ENCODE peak calls at places on chromosomes 13 and 19, in six cellular contexts. H is H1, O is transverse colon, X is prostate gland, M is heart left ventricle, C is A549. P is an unnamed sample. For H3K4me1, the result is how much of the 10 kb centered on the place peaks cover.

GRCh38 chr13:75938811-75939525 is 302.8 kb downstream of the LMO7 start:
- DNase-seq in X (no peak), M (no peak), H (no peak), C (no peak), O (no peak), P (no peak)

GRCh38 chr19:55131421-55131820 is 14.0 kb upstream of the PPP1R12C start:
- DNase-seq in X (no peak), O (no peak), C (no peak), M (no peak), H (no peak), P (no peak)

GRCh38 chr19:1613808-1614570 is 8.7 kb upstream of the UQCR11 start:
- DNase-seq in C (no peak), O (no peak), X (no peak), M (no peak), H (no peak), P (no peak)

GRCh38 chr13:37748913-37749312 is 120.7 kb downstream of the TRPC4 start:
- DNase-seq in X (no peak), M (no peak), C (no peak), H (no peak), O (no peak), P (no peak)

GRCh38 chr19:31955884-31956283 is 389.5 kb upstream of the ZNF507 start:
- DNase-seq in H (no peak), O (no peak), X (no peak), M (no peak), C (no peak), P (no peak)

GRCh38 chr13:79405501-79405830 is 589 bp downstream of the RBM26 start:
- DNase-seq in C (peak), M (no peak), O (no peak), H (no peak), X (no peak), P (no peak)

GRCh38 chr13:53941588-53942190 is 913.1 kb downstream of the OLFM4 start:
- DNase-seq in H (no peak), C (no peak), O (no peak), X (no peak), M (no peak), P (no peak)

GRCh38 chr19:29537181-29537580 is 11.4 kb downstream of the VSTM2B start:
- DNase-seq in M (peak), C (no peak), X (no peak), H (peak), O (no peak), P (no peak)

GRCh38 chr13:51760592-51760991 is 43.4 kb downstream of the DHRS12 start:
- DNase-seq in M (no peak), H (no peak), O (no peak), X (no peak), C (no peak), P (no peak)

GRCh38 chr13:63855457-63856118 is 2439.9 kb upstream of the PCDH20 start:
- DNase-seq in C (no peak), X (no peak), O (no peak), H (peak), M (no peak), P (no peak)

GRCh38 chr13:45200701-45201230 is at the start of gene KCTD4:
- DNase-seq in M (no peak), O (no peak), H (no peak), C (no peak), X (no peak), P (no peak)

GRCh38 chr13:40124648-40125045 is 469.2 kb downstream of the COG6 start:
- DNase-seq in C (no peak), X (no peak), O (no peak), M (no peak), H (no peak), P (no peak)

GRCh38 chr13:99371956-99372355 is 64.8 kb upstream of the GPR183 start:
- DNase-seq in H (no peak), X (no peak), C (no peak), O (no peak), M (no peak), P (no peak)

GRCh38 chr19:10885241-10886169 is 14.2 kb downstream of the CARM1 start:
- DNase-seq in H (no peak), O (no peak), M (no peak), X (no peak), C (no peak), P (no peak)

GRCh38 chr13:43153436-43154082 is 130.2 kb downstream of the DNAJC15 start:
- DNase-seq in X (no peak), O (no peak), C (peak), H (no peak), M (no peak), P (no peak)

GRCh38 chr19:54439174-54439851 is 9.7 kb upstream of the LENG8 start:
- DNase-seq in C (peak), X (no peak), O (no peak), M (no peak), H (peak), P (peak)

GRCh38 chr19:13964776-13965175 is 12.5 kb downstream of the DCAF15 start:
- DNase-seq in O (no peak), C (no peak), X (no peak), H (no peak), M (no peak), P (no peak)

GRCh38 chr13:81207221-81207620 is 866.3 kb upstream of the SPRY2 start:
- DNase-seq in H (no peak), C (no peak), X (no peak), M (no peak), O (no peak), P (no peak)

GRCh38 chr13:46745062-46745461 is 51.9 kb downstream of the ESD start:
- DNase-seq in X (no peak), C (no peak), O (no peak), H (no peak), M (no peak), P (no peak)

GRCh38 chr13:46749951-46750350 is 47.0 kb downstream of the ESD start:
- DNase-seq in X (no peak), O (no peak), C (no peak), H (no peak), M (no peak), P (no peak)

GRCh38 chr13:46743191-46743590 is 53.8 kb downstream of the ESD start:
- DNase-seq in H (no peak), C (no peak), M (no peak), O (no peak), X (no peak), P (no peak)

GRCh38 chr13:46748300-46748699 is 48.7 kb downstream of the ESD start:
- DNase-seq in M (no peak), H (no peak), O (no peak), C (no peak), X (no peak), P (no peak)

GRCh38 chr13:46747031-46747820 is 49.7 kb downstream of the ESD start:
- DNase-seq in O (no peak), C (no peak), H (no peak), M (no peak), X (no peak), P (no peak)
- TF ChIP-seq POLR2A in O (no peak), C (no peak), H (no peak), M (no peak), X (no peak), P (no peak)

GRCh38 chr13:107121793-107122192 is 553.9 kb upstream of the ARGLU1 start:
- DNase-seq in X (no peak), O (no peak), H (no peak), M (no peak), C (no peak), P (no peak)

GRCh38 chr13:107117327-107118012 is 549.5 kb upstream of the ARGLU1 start:
- DNase-seq in M (no peak), H (no peak), O (no peak), X (no peak), C (no peak), P (no peak)

GRCh38 chr13:107124730-107125129 is 556.8 kb upstream of the ARGLU1 start:
- DNase-seq in O (no peak), C (no peak), X (no peak), M (no peak), H (no peak), P (no peak)

GRCh38 chr13:107124129-107124718 is 556.3 kb upstream of the ARGLU1 start:
- DNase-seq in C (peak), H (no peak), O (no peak), X (no peak), M (no peak), P (no peak)

DNA sequence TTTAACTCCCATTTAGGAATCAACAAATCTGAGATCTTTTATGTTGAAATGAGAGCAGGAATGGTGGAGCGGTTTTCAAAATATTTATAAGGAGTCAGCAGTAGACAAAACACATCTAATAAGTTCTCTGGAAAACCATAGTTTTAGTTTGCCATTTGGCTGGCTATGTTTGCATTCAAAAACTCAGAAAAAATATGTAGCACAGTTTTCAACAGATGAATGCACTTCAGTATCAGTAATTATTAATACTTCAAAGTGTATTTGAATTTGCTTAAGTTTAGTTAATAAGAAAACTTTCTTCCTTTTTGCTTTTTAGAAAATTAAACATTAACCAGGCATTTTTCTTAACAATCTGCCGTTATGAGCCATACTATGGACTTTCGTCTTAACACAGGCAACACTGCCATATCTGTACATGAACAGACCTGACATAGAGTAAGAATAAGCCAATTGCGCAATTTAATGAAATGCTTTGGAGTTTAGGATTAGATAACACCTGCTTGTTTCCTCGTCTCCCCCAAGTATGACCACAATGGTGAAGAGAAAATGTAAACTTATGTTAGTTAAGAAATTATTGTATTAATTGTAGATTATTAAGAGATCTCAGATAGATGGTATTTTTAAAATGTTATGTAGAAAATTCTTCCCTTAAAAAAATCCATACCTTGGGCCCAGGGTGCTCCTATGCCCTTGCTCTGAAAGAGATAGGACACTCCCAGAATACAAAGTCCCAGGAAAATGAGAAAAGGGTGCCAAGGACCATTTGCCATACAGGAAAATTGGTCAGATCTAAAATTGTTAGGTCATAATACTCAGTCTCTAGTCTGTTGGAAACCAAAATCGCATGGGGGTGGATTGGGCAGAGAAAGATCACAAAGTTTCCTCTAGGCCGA is 552.3 kb upstream of the ARGLU1 start:
- DNase-seq in C (no peak), M (no peak), H (no peak), O (no peak), X (no peak), P (no peak)
- H3K4me1 ChIP-seq in C (under half), M (under half), H (under half), O (under half), X (under half), P (under half)

GRCh38 chr19:12815088-12815487 is 8.7 kb downstream of the RNASEH2A start:
- DNase-seq in C (no peak), M (no peak), H (no peak), O (no peak), X (no peak), P (no peak)
- TF ChIP-seq POLR2A in C (no peak), M (no peak), H (no peak), O (no peak), X (no peak), P (no peak)

GRCh38 chr19:2615782-2616181 is 86.7 kb downstream of the GNG7 start:
- DNase-seq in M (no peak), C (no peak), O (no peak), X (no peak), H (no peak), P (no peak)

GRCh38 chr19:2618611-2619010 is 83.9 kb downstream of the GNG7 start:
- DNase-seq in C (no peak), M (peak), H (no peak), O (peak), X (no peak), P (no peak)

GRCh38 chr19:2617393-2618165 is 84.9 kb downstream of the GNG7 start:
- DNase-seq in C (no peak), X (no peak), M (no peak), H (no peak), O (no peak), P (no peak)

GRCh38 chr19:2619076-2619475 is 83.4 kb downstream of the GNG7 start:
- DNase-seq in M (no peak), O (no peak), H (no peak), X (no peak), C (no peak), P (no peak)

DNA sequence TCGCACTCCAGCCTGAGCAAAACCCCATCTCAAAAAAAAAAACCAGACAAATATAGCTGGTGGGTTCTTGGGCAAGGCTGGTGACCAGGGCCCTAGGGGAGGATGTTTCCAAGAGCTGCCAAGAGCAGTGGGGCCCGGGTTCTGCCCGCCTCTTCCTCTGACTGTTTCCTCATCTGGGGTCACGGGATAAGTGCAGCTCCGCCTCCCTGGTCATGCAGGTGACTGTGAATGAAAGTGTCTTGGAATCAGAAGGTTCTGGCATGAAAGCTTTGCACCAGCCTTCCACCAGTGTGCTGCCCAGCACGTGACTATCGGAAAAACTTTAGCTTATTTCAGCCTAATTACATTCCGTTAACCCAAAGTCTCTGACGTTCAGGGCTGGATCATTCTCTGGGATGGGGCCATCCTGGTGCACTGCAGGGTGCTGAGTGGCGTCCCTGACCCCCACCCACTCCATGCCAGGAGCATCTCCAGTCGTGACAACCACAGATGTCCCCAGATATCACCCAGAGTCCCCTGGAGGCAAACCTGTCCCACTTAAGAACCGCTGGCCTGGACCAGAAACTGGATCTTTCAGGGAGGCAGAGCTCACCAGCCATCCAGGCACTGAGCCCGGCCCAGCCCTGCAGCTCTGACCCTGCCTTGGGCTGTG is 85.6 kb downstream of the GNG7 start:
- DNase-seq in M (peak), C (no peak), H (no peak), X (no peak), O (peak), P (no peak)
- H3K4me1 ChIP-seq in M (under half), C (under half), H (under half), X (under half), O (under half), P (under half)

DNA sequence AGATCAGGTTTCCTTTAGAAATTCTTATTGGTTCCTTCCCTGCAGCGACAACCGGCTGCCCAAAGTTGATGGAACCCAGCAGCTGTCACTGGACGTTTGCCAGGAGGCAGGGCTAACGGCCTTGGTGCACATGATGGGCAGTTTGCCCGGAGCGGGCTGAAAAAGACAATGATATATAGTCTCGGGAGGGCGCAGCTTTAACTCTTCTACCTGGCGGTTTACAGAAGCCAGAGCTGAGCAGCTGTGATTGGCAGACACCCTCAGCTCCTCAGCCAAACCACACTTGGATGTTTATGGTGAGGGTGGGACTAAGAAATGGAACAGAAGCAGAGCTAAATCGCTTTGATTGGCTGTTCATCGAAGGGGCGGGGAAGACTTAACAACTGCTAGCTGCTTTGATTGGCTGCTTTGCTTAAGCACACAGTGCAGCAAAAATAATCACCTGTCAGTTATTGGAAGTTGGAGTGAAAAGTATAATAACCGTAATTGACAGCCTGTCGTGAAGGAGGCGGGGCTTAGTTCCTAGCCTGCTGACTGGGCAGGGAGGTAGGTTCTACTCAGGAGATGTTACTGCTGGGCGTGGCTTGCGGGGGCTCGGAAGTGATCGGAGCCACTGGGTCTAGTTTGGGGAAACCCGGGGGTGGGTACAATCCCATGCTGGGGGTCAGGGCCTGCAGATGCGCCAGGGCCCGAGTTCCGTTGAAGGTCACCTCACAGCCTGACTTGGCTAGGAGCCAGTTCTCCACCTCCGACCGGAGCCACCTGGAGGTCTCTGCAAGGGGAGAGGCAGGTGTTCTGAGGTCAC is 7.5 kb downstream of the EMP3 start:
- DNase-seq in O (peak), H (peak), M (peak), C (peak), X (peak), P (peak)
- TF ChIP-seq POLR2A in O (peak), H (no peak), M (peak), C (no peak), X (peak), P (peak)

GRCh38 chr19:7246601-7247000 is 47.6 kb downstream of the INSR start:
- DNase-seq in H (no peak), M (no peak), X (no peak), O (no peak), C (no peak), P (no peak)
- H3K4me1 ChIP-seq in H (under half), M (under half), X (under half), O (under half), C (under half), P (half or more)

GRCh38 chr19:45767410-45767880 is 1.6 kb downstream of the SIX5 start:
- DNase-seq in O (peak), X (peak), H (no peak), M (peak), C (peak), P (peak)
- TF ChIP-seq POLR2A in O (peak), X (peak), H (no peak), M (peak), C (no peak), P (peak)

DNA sequence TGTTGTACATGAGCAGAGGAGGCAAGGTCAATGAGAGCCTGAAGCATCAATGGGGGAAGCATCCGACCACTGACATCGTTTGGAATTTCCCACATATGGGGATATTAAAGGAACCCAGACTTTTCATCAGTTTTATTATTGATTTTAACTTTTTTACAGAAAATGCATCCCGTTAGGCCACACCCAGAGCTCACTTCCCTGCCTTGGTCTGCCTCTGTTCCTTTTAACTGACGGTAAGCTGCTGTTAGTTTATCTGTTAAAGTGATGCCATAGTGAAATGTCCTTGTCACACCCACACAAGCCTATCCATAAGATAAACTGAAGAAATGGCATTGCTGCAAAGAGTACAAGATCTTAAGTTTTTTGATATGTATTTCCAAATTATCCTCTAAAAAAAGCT is 43.9 kb downstream of the MIPEP start:
- DNase-seq in H (no peak), M (no peak), O (no peak), C (no peak), X (no peak), P (no peak)
- H3K4me1 ChIP-seq in H (under half), M (under half), O (under half), C (under half), X (under half), P (under half)

GRCh38 chr19:15570420-15570819 is 44.6 kb upstream of the CYP4F8 start:
- DNase-seq in M (no peak), O (no peak), C (no peak), X (no peak), H (no peak), P (no peak)
- TF ChIP-seq POLR2A in M (no peak), O (no peak), C (no peak), X (no peak), H (no peak), P (no peak)

GRCh38 chr13:27510082-27510481 is 59.7 kb upstream of the MTIF3 start:
- DNase-seq in X (no peak), H (no peak), O (no peak), C (no peak), M (no peak), P (no peak)
- H3K4me1 ChIP-seq in X (under half), H (under half), O (under half), C (under half), M (under half), P (under half)